ENCODE peak calls at places on chromosomes 2 and 18, in six cellular contexts. E, R, B, L, M and D are unnamed samples.

GRCh38 chr2:140401056-140401455 is 1620.9 kb upstream of the NXPH2 start:
- DNase-seq in E (no peak), R (no peak), B (no peak), L (no peak), M (no peak), D (no peak)

GRCh38 chr2:73614997-73615396 is 27.2 kb downstream of the NAT8 start:
- DNase-seq in E (no peak), R (no peak), B (no peak), L (no peak), M (no peak), D (no peak)

GRCh38 chr2:239369631-239370161 is 31.1 kb downstream of the HDAC4 start:
- DNase-seq in E (no peak), R (peak), B (no peak), L (no peak), M (no peak), D (no peak)

GRCh38 chr2:184463102-184463865 is 135.0 kb upstream of the ZNF804A start:
- DNase-seq in E (no peak), R (no peak), B (no peak), L (no peak), M (no peak), D (no peak)

GRCh38 chr18:56028514-56028913 is 440.5 kb upstream of the TCF4 start:
- DNase-seq in E (peak), R (no peak), B (peak), L (no peak), M (no peak), D (no peak)

GRCh38 chr2:144553379-144553778 is 33.5 kb upstream of the ZEB2 start:
- DNase-seq in E (peak), R (no peak), B (no peak), L (no peak), M (no peak), D (peak)

GRCh38 chr2:79887747-79888374 is 375.0 kb downstream of the CTNNA2 start:
- DNase-seq in E (peak), R (no peak), B (peak), L (no peak), M (no peak), D (peak)

GRCh38 chr2:104868081-104868806 is 14.3 kb downstream of the POU3F3 start:
- DNase-seq in E (no peak), R (no peak), B (no peak), L (no peak), M (no peak), D (no peak)

GRCh38 chr2:210662557-210662956 is 106.2 kb downstream of the CPS1 start:
- DNase-seq in E (no peak), R (no peak), B (no peak), L (no peak), M (no peak), D (no peak)

GRCh38 chr2:181169459-181169858 is 189.1 kb downstream of the UBE2E3 start:
- DNase-seq in E (no peak), R (no peak), B (no peak), L (no peak), M (no peak), D (no peak)

GRCh38 chr2:226882606-226883005 is 46.8 kb downstream of the RHBDD1 start:
- DNase-seq in E (peak), R (no peak), B (no peak), L (no peak), M (no peak), D (no peak)

DNA sequence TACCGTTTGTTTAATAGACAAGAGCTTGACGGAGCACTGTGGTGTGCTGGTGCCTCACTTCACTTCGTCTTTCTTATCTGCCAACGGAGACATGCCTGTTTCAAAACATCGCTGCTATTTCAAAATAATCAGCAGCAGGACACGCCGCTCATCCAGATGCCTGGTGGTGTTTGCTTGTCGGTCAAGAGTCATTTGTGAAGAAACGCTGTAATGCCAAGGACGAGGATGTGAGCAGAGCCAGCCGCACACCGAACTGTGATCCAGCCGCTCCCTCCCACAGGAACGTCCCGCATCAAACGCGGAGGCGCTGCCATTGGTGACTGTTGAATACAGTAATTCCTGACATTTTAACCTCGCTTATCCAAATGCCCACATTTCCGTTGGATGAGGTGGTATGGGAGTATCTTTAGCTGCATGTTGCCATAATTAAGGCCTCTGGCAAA is 432.4 kb downstream of the FBXO15 start:
- DNase-seq in E (peak), R (no peak), B (no peak), L (no peak), M (no peak), D (no peak)
- H3K4me3 ChIP-seq in E (peak), R (no peak), B (peak), L (no peak), M (no peak), D (no peak)

GRCh38 chr2:233981574-233982420 is 64.6 kb downstream of the TRPM8 start:
- DNase-seq in E (no peak), R (no peak), B (no peak), L (no peak), M (no peak), D (no peak)
- H3K4me3 ChIP-seq in E (no peak), R (no peak), B (no peak), L (no peak), M (no peak), D (no peak)

DNA sequence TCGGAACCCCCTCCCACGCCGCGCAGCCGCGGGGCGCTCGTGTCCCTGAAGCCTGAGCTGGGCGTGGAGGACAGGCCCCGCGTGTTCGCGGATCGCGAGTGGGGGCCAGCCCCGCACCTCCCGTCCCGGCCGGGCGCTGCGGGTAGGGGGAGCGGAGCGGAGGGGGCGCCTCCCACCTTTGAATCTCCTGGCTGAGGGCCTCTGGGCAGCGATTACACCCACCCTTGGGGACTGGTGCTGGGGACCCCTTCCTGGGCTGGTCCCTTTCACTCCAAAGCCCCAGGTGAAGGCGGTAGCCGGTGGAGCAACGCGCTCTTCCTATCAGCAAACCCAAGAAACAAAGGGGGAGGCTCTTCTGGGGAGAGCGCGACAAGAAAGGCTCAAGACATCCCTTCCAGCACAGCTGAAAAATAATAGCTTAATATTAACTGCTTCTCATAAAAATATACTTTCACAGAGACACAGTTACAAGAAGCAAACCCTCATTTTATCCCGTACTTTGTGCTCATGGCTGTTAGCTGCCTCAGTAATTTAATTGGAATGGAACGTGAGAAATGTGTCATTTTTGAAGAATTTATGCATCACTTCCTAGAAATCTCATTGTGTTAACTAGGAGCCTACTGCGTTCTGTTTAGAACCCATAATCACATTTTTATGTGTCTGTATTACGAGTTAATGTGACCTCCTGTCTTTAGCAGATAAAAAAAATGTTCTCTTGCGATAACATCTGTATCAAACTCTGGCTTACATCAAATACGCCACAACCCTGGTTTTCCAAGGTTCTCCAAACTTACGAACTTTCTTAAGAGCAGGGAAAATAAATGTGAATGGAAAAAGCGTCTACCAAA is 11.7 kb upstream of the GBX2 start:
- DNase-seq in E (peak), R (no peak), B (peak), L (no peak), M (no peak), D (peak)
- H3K4me3 ChIP-seq in E (peak), R (no peak), B (peak), L (peak), M (no peak), D (peak)

GRCh38 chr18:77132369-77133050 is at the start of gene MBP:
- DNase-seq in E (no peak), R (peak), B (no peak), L (peak), M (peak), D (no peak)

GRCh38 chr18:77131100-77131651 is 1.4 kb downstream of the MBP start:
- DNase-seq in E (no peak), R (peak), B (no peak), L (peak), M (no peak), D (no peak)

GRCh38 chr18:77129150-77129551 is 3.4 kb downstream of the MBP start:
- DNase-seq in E (peak), R (peak), B (no peak), L (no peak), M (peak), D (peak)

GRCh38 chr18:77131652-77132368 is 773 bp downstream of the MBP start:
- DNase-seq in E (no peak), R (peak), B (no peak), L (no peak), M (peak), D (no peak)

GRCh38 chr18:77130229-77131099 is 2.1 kb downstream of the MBP start:
- DNase-seq in E (no peak), R (peak), B (no peak), L (no peak), M (no peak), D (no peak)
- H3K4me3 ChIP-seq in E (no peak), R (no peak), B (peak), L (peak), M (peak), D (no peak)

DNA sequence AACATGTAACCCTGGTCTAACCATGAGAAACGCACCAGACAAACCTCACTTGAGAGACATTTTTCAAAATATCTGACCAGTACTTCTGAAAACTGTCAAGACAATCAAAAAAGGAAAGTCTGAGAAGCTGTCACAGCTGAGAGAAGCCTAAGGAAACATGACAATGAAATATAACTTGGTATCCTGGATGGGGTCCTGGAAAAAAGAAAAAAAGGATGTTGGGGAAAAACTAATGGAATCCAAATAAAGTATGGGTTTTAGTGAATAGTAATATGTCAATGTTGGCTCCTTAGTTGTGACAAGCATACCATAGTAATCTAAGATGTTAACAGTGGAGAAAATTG is 9.3 kb upstream of the TXNDC2 start:
- DNase-seq in E (no peak), R (no peak), B (no peak), L (no peak), M (no peak), D (no peak)
- H3K4me3 ChIP-seq in E (peak), R (no peak), B (peak), L (peak), M (no peak), D (peak)